ENCODE peak calls at places on chromosomes 16 and 17, in six cellular contexts. One of them, this sample, is unnamed.

GRCh38 chr16:74775255-74775654 is 635 bp upstream of the FA2H start:
- DNase-seq in right lobe of liver: no peak
- DNase-seq in small intestine: no peak
- DNase-seq in heart right ventricle: no peak
- DNase-seq in PC-3: no peak
- DNase-seq in dorsolateral prefrontal cortex: no peak
- DNase-seq in this sample: no peak

GRCh38 chr16:63185235-63185780 is 1149.1 kb upstream of the CDH8 start:
- DNase-seq in right lobe of liver: no peak
- DNase-seq in small intestine: no peak
- DNase-seq in heart right ventricle: no peak
- DNase-seq in PC-3: no peak
- DNase-seq in dorsolateral prefrontal cortex: no peak
- DNase-seq in this sample: no peak

GRCh38 chr17:37648555-37648954 is 5.3 kb upstream of the DDX52 start:
- DNase-seq in right lobe of liver: no peak
- DNase-seq in small intestine: no peak
- DNase-seq in heart right ventricle: no peak
- DNase-seq in PC-3: peak; percentile 57
- DNase-seq in dorsolateral prefrontal cortex: no peak
- DNase-seq in this sample: no peak

GRCh38 chr17:14289162-14289561 is 11.7 kb upstream of the HS3ST3B1 start:
- DNase-seq in right lobe of liver: no peak
- DNase-seq in small intestine: no peak
- DNase-seq in heart right ventricle: no peak
- DNase-seq in PC-3: peak; percentile 19
- DNase-seq in dorsolateral prefrontal cortex: no peak
- DNase-seq in this sample: peak; percentile 37

GRCh38 chr17:79595471-79595870 is 15.4 kb downstream of the RBFOX3 start:
- DNase-seq in right lobe of liver: no peak
- DNase-seq in small intestine: no peak
- DNase-seq in heart right ventricle: no peak
- DNase-seq in PC-3: no peak
- DNase-seq in dorsolateral prefrontal cortex: no peak
- DNase-seq in this sample: no peak

GRCh38 chr16:67546761-67547422 is 15.4 kb upstream of the CTCF start:
- DNase-seq in right lobe of liver: peak; percentile 91
- DNase-seq in small intestine: peak; percentile 85
- DNase-seq in heart right ventricle: peak; percentile 81
- DNase-seq in PC-3: peak; percentile 72
- DNase-seq in dorsolateral prefrontal cortex: peak; percentile 64
- DNase-seq in this sample: no peak

GRCh38 chr16:65249768-65250167 is 127.9 kb upstream of the CDH11 start:
- DNase-seq in right lobe of liver: peak; percentile 37
- DNase-seq in small intestine: no peak
- DNase-seq in heart right ventricle: peak; percentile 70
- DNase-seq in PC-3: no peak
- DNase-seq in dorsolateral prefrontal cortex: no peak
- DNase-seq in this sample: no peak

GRCh38 chr17:74744714-74745547 is 3.5 kb upstream of the NHERF1 start:
- DNase-seq in right lobe of liver: peak; percentile 91
- DNase-seq in small intestine: peak; percentile 86
- DNase-seq in heart right ventricle: peak; percentile 87
- DNase-seq in PC-3: peak; percentile 96
- DNase-seq in dorsolateral prefrontal cortex: peak; percentile 95
- DNase-seq in this sample: peak; percentile 41

GRCh38 chr16:73319747-73320146 is 271.8 kb upstream of the ZFHX3 start:
- DNase-seq in right lobe of liver: no peak
- DNase-seq in small intestine: no peak
- DNase-seq in heart right ventricle: no peak
- DNase-seq in PC-3: no peak
- DNase-seq in dorsolateral prefrontal cortex: no peak
- DNase-seq in this sample: no peak

GRCh38 chr17:6506679-6507231 is 49.6 kb downstream of the PITPNM3 start:
- DNase-seq in right lobe of liver: peak; percentile 25
- DNase-seq in small intestine: peak; percentile 55
- DNase-seq in heart right ventricle: no peak
- DNase-seq in PC-3: peak; percentile 89
- DNase-seq in dorsolateral prefrontal cortex: no peak
- DNase-seq in this sample: peak; percentile 60

GRCh38 chr16:11025120-11025531 is 80.8 kb downstream of the CLEC16A start:
- DNase-seq in right lobe of liver: no peak
- DNase-seq in small intestine: no peak
- DNase-seq in heart right ventricle: no peak
- DNase-seq in PC-3: no peak
- DNase-seq in dorsolateral prefrontal cortex: no peak
- DNase-seq in this sample: no peak

GRCh38 chr17:73705594-73705993 is 61.3 kb upstream of the SDK2 start:
- DNase-seq in right lobe of liver: no peak
- DNase-seq in small intestine: no peak
- DNase-seq in heart right ventricle: no peak
- DNase-seq in PC-3: peak; percentile 51
- DNase-seq in dorsolateral prefrontal cortex: peak; percentile 68
- DNase-seq in this sample: peak; percentile 18

GRCh38 chr17:39231587-39232551 is 6.1 kb upstream of the STAC2 start:
- DNase-seq in right lobe of liver: no peak
- DNase-seq in small intestine: no peak
- DNase-seq in heart right ventricle: peak; percentile 53
- DNase-seq in PC-3: peak; percentile 15
- DNase-seq in dorsolateral prefrontal cortex: no peak
- DNase-seq in this sample: no peak

GRCh38 chr17:13576661-13577526 is 24.8 kb downstream of the HS3ST3A1 start:
- DNase-seq in right lobe of liver: no peak
- DNase-seq in small intestine: no peak
- DNase-seq in heart right ventricle: no peak
- DNase-seq in PC-3: peak; percentile 50
- DNase-seq in dorsolateral prefrontal cortex: no peak
- DNase-seq in this sample: no peak

GRCh38 chr17:75743625-75744206 is 21.3 kb downstream of the GALK1 start:
- DNase-seq in right lobe of liver: no peak
- DNase-seq in small intestine: no peak
- DNase-seq in heart right ventricle: no peak
- DNase-seq in PC-3: no peak
- DNase-seq in dorsolateral prefrontal cortex: no peak
- DNase-seq in this sample: no peak

GRCh38 chr16:59385953-59386352 is 651.8 kb upstream of the GOT2 start:
- DNase-seq in right lobe of liver: no peak
- DNase-seq in small intestine: no peak
- DNase-seq in heart right ventricle: no peak
- DNase-seq in PC-3: peak; percentile 2
- DNase-seq in dorsolateral prefrontal cortex: no peak
- DNase-seq in this sample: no peak

GRCh38 chr16:84547539-84548058 is 43.1 kb upstream of the MEAK7 start:
- DNase-seq in right lobe of liver: no peak
- DNase-seq in small intestine: no peak
- DNase-seq in heart right ventricle: no peak
- DNase-seq in PC-3: no peak
- DNase-seq in dorsolateral prefrontal cortex: no peak
- DNase-seq in this sample: no peak

GRCh38 chr17:1362964-1363363 is 37.1 kb downstream of the YWHAE start:
- DNase-seq in right lobe of liver: no peak
- DNase-seq in small intestine: no peak
- DNase-seq in heart right ventricle: no peak
- DNase-seq in PC-3: no peak
- DNase-seq in dorsolateral prefrontal cortex: no peak
- DNase-seq in this sample: no peak

GRCh38 chr17:7436556-7437368 is 1.5 kb downstream of the TMEM102 start:
- DNase-seq in right lobe of liver: peak; percentile 88
- DNase-seq in small intestine: peak; percentile 85
- DNase-seq in heart right ventricle: peak; percentile 83
- DNase-seq in PC-3: peak; percentile 89
- DNase-seq in dorsolateral prefrontal cortex: peak; percentile 59
- DNase-seq in this sample: peak; percentile 78

GRCh38 chr17:8382052-8382879 is 727 bp downstream of the RPL26 start:
- DNase-seq in right lobe of liver: no peak
- DNase-seq in small intestine: no peak
- DNase-seq in heart right ventricle: no peak
- DNase-seq in PC-3: peak; percentile 4
- DNase-seq in dorsolateral prefrontal cortex: no peak
- DNase-seq in this sample: no peak

GRCh38 chr17:1003972-1004768 is 7.2 kb downstream of the TIMM22 start:
- DNase-seq in right lobe of liver: no peak
- DNase-seq in small intestine: no peak
- DNase-seq in heart right ventricle: no peak
- DNase-seq in PC-3: peak; percentile 13
- DNase-seq in dorsolateral prefrontal cortex: no peak
- DNase-seq in this sample: no peak

GRCh38 chr17:38896373-38896954 is 26.6 kb downstream of the LASP1 start:
- DNase-seq in right lobe of liver: no peak
- DNase-seq in small intestine: no peak
- DNase-seq in heart right ventricle: peak; percentile 54
- DNase-seq in PC-3: no peak
- DNase-seq in dorsolateral prefrontal cortex: no peak
- DNase-seq in this sample: no peak

GRCh38 chr17:42673266-42673884 is 3.4 kb downstream of the PLEKHH3 start:
- DNase-seq in right lobe of liver: no peak
- DNase-seq in small intestine: no peak
- DNase-seq in heart right ventricle: no peak
- DNase-seq in PC-3: no peak
- DNase-seq in dorsolateral prefrontal cortex: no peak
- DNase-seq in this sample: no peak

GRCh38 chr16:52450906-52451305 is 96.0 kb downstream of the TOX3 start:
- DNase-seq in right lobe of liver: no peak
- DNase-seq in small intestine: no peak
- DNase-seq in heart right ventricle: no peak
- DNase-seq in PC-3: no peak
- DNase-seq in dorsolateral prefrontal cortex: no peak
- DNase-seq in this sample: no peak

GRCh38 chr16:50834701-50835100 is 92.8 kb downstream of the CYLD start:
- DNase-seq in right lobe of liver: no peak
- DNase-seq in small intestine: no peak
- DNase-seq in heart right ventricle: no peak
- DNase-seq in PC-3: no peak
- DNase-seq in dorsolateral prefrontal cortex: no peak
- DNase-seq in this sample: no peak
- H3K27ac ChIP-seq in right lobe of liver: no peak overlapping the region
- H3K27ac ChIP-seq in small intestine: no peak overlapping the region
- H3K27ac ChIP-seq in heart right ventricle: no peak overlapping the region
- H3K27ac ChIP-seq in PC-3: no peak overlapping the region
- H3K27ac ChIP-seq in dorsolateral prefrontal cortex: peak overlapping the region; percentile 85
- H3K27ac ChIP-seq in this sample: no peak overlapping the region

GRCh38 chr16:50553182-50553710 is 5.0 kb downstream of the NKD1 start:
- DNase-seq in right lobe of liver: no peak
- DNase-seq in small intestine: no peak
- DNase-seq in heart right ventricle: no peak
- DNase-seq in PC-3: no peak
- DNase-seq in dorsolateral prefrontal cortex: no peak
- DNase-seq in this sample: no peak

GRCh38 chr16:50550035-50550434 is 1.8 kb downstream of the NKD1 start:
- DNase-seq in right lobe of liver: no peak
- DNase-seq in small intestine: no peak
- DNase-seq in heart right ventricle: no peak
- DNase-seq in PC-3: no peak
- DNase-seq in dorsolateral prefrontal cortex: no peak
- DNase-seq in this sample: no peak

GRCh38 chr16:50552476-50553101 is 4.4 kb downstream of the NKD1 start:
- DNase-seq in right lobe of liver: no peak
- DNase-seq in small intestine: no peak
- DNase-seq in heart right ventricle: no peak
- DNase-seq in PC-3: no peak
- DNase-seq in dorsolateral prefrontal cortex: no peak
- DNase-seq in this sample: no peak

GRCh38 chr16:50549561-50549915 is 1.3 kb downstream of the NKD1 start:
- DNase-seq in right lobe of liver: no peak
- DNase-seq in small intestine: no peak
- DNase-seq in heart right ventricle: no peak
- DNase-seq in PC-3: no peak
- DNase-seq in dorsolateral prefrontal cortex: no peak
- DNase-seq in this sample: no peak

DNA sequence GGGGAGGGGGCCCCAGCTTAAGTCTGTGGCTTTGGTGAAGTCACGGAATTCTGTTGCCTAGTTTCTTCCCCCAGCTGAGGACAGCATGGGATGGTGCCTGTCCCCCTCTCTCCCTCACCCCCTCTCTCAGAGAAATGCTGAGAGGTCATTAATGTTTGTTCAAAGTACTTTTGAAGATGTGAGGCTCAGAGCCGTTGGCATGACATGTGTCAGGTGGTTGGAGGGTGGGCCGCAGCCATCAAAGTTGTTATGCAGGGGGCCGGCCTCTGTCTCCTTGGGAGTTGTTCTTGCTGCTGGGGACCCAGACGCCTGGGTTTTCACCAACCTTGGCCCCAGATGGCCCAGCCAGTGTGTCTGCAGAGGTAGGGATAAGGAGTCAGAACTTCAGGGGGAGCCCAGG is 3.0 kb downstream of the NKD1 start:
- DNase-seq in right lobe of liver: no peak
- DNase-seq in small intestine: no peak
- DNase-seq in heart right ventricle: no peak
- DNase-seq in PC-3: no peak
- DNase-seq in dorsolateral prefrontal cortex: no peak
- DNase-seq in this sample: no peak
- H3K27ac ChIP-seq in right lobe of liver: no peak overlapping the region
- H3K27ac ChIP-seq in small intestine: no peak overlapping the region
- H3K27ac ChIP-seq in heart right ventricle: no peak overlapping the region
- H3K27ac ChIP-seq in PC-3: no peak overlapping the region
- H3K27ac ChIP-seq in dorsolateral prefrontal cortex: no peak overlapping the region
- H3K27ac ChIP-seq in this sample: no peak overlapping the region

DNA sequence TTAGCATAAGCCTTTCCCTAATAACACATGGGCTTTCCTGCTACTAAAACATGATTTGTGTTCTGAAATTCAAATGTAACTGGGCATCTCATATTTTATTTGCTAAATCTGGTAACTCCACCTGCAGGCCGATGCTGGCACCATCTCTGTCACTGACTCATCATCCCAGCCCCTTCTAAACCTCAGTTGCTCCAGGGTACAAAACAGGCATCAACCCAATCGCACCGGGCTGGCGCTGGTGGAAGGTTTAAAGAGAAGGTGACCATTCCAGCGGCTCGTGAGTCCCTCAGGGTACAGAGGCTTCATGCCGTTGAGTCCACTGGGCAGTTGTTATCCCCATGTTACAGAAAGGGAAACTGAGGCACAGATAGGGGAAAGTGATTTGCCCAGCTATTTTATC is 27.1 kb downstream of the PPL start:
- DNase-seq in right lobe of liver: no peak
- DNase-seq in small intestine: no peak
- DNase-seq in heart right ventricle: no peak
- DNase-seq in PC-3: peak; percentile 18
- DNase-seq in dorsolateral prefrontal cortex: no peak
- DNase-seq in this sample: no peak
- H3K27ac ChIP-seq in right lobe of liver: no peak overlapping the region
- H3K27ac ChIP-seq in small intestine: no peak overlapping the region
- H3K27ac ChIP-seq in heart right ventricle: no peak overlapping the region
- H3K27ac ChIP-seq in PC-3: no peak overlapping the region
- H3K27ac ChIP-seq in dorsolateral prefrontal cortex: no peak overlapping the region
- H3K27ac ChIP-seq in this sample: no peak overlapping the region

DNA sequence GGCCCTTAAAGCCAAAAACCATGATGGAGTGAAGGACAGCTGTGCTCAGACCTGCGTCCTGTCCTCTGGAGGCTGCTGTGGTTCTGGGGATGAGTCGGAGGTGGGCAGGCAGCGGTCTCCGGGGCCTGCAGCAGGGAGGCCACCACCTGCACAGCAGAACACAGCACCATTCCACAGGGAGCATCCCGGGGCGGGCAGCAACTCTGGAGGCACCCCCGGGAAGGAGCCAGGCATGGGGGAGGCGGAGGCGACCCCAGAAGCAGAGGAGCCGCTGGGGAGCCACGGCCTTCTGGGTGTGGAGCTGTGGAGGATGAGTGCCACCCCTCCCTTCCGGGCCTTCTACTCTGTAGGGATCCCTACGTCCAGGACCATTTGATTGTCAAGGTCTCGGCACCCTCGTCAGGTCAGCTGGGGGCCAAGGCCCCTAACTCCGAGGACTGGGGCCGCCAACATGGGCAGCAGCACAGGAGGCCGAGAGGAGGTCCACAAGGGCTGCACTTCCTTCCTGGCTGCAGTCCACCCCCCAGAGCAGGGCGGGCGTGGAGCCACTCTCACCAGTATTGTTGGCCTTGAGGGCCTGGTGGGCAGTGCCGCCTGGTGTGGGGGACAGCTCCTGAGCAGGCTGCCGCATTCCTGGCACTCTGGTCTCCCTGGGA is 23.8 kb downstream of the CEP131 start:
- DNase-seq in right lobe of liver: no peak
- DNase-seq in small intestine: no peak
- DNase-seq in heart right ventricle: no peak
- DNase-seq in PC-3: no peak
- DNase-seq in dorsolateral prefrontal cortex: no peak
- DNase-seq in this sample: no peak
- H3K27ac ChIP-seq in right lobe of liver: no peak overlapping the region
- H3K27ac ChIP-seq in small intestine: no peak overlapping the region
- H3K27ac ChIP-seq in heart right ventricle: no peak overlapping the region
- H3K27ac ChIP-seq in PC-3: no peak overlapping the region
- H3K27ac ChIP-seq in dorsolateral prefrontal cortex: no peak overlapping the region
- H3K27ac ChIP-seq in this sample: no peak overlapping the region

This sample was measured in foreskin keratinocyte.